ENCODE peak calls at places on chromosomes 2 and 18, in five cellular contexts. One of them, this sample, is unnamed.

GRCh38 chr2:227853204-227853629 is 18.2 kb upstream of the DAW1 start:
- DNase-seq in lower lobe of right lung: no peak
- DNase-seq in neural progenitor cell: no peak
- DNase-seq in fibroblast of lung: peak; percentile 99
- DNase-seq in small intestine: no peak
- DNase-seq in this sample: no peak

GRCh38 chr2:230134496-230135073 is 65.9 kb upstream of the SLC16A14 start:
- DNase-seq in neural progenitor cell: no peak
- DNase-seq in lower lobe of right lung: no peak
- DNase-seq in small intestine: no peak
- DNase-seq in fibroblast of lung: peak; percentile 90
- DNase-seq in this sample: no peak

GRCh38 chr2:221444106-221444505 is 128.0 kb downstream of the EPHA4 start:
- DNase-seq in small intestine: no peak
- DNase-seq in neural progenitor cell: no peak
- DNase-seq in fibroblast of lung: peak; percentile 92
- DNase-seq in lower lobe of right lung: no peak
- DNase-seq in this sample: no peak

GRCh38 chr2:234266952-234267351 is 216.4 kb downstream of the SPP2 start:
- DNase-seq in fibroblast of lung: no peak
- DNase-seq in small intestine: no peak
- DNase-seq in neural progenitor cell: no peak
- DNase-seq in lower lobe of right lung: no peak
- DNase-seq in this sample: no peak

GRCh38 chr2:196277002-196277401 is 105.6 kb upstream of the STK17B start:
- DNase-seq in neural progenitor cell: no peak
- DNase-seq in small intestine: peak; percentile 48
- DNase-seq in lower lobe of right lung: no peak
- DNase-seq in fibroblast of lung: no peak
- DNase-seq in this sample: no peak

GRCh38 chr2:167944825-167945659 is 302.4 kb downstream of the STK39 start:
- DNase-seq in neural progenitor cell: no peak
- DNase-seq in fibroblast of lung: peak; percentile 64
- DNase-seq in lower lobe of right lung: no peak
- DNase-seq in small intestine: no peak
- DNase-seq in this sample: no peak

GRCh38 chr2:128444044-128444771 is 125.5 kb upstream of the HS6ST1 start:
- DNase-seq in neural progenitor cell: no peak
- DNase-seq in lower lobe of right lung: no peak
- DNase-seq in fibroblast of lung: no peak
- DNase-seq in small intestine: no peak
- DNase-seq in this sample: no peak

GRCh38 chr2:237441605-237442004 is 27.6 kb upstream of the COL6A3 start:
- DNase-seq in small intestine: no peak
- DNase-seq in neural progenitor cell: no peak
- DNase-seq in lower lobe of right lung: no peak
- DNase-seq in fibroblast of lung: peak; percentile 88
- DNase-seq in this sample: no peak

GRCh38 chr2:239118675-239119211 is 270.9 kb downstream of the TWIST2 start:
- DNase-seq in fibroblast of lung: no peak
- DNase-seq in lower lobe of right lung: no peak
- DNase-seq in neural progenitor cell: no peak
- DNase-seq in small intestine: no peak
- DNase-seq in this sample: no peak

GRCh38 chr2:39179974-39180960 is 59.4 kb upstream of the SOS1 start:
- DNase-seq in neural progenitor cell: peak; percentile 17
- DNase-seq in small intestine: no peak
- DNase-seq in lower lobe of right lung: no peak
- DNase-seq in fibroblast of lung: no peak
- DNase-seq in this sample: no peak

GRCh38 chr2:61726456-61727209 is 127.2 kb downstream of the FAM161A start:
- DNase-seq in small intestine: no peak
- DNase-seq in fibroblast of lung: no peak
- DNase-seq in neural progenitor cell: no peak
- DNase-seq in lower lobe of right lung: no peak
- DNase-seq in this sample: no peak

GRCh38 chr2:145284551-145284950 is 764.6 kb upstream of the ZEB2 start:
- DNase-seq in lower lobe of right lung: no peak
- DNase-seq in fibroblast of lung: no peak
- DNase-seq in neural progenitor cell: no peak
- DNase-seq in small intestine: no peak
- DNase-seq in this sample: no peak

GRCh38 chr2:127153691-127154158 is 46.8 kb upstream of the BIN1 start:
- DNase-seq in small intestine: no peak
- DNase-seq in fibroblast of lung: peak; percentile 96
- DNase-seq in neural progenitor cell: no peak
- DNase-seq in lower lobe of right lung: no peak
- DNase-seq in this sample: no peak

GRCh38 chr2:38076250-38076709 is 329 bp upstream of the CYP1B1 start:
- DNase-seq in fibroblast of lung: peak; percentile 82
- DNase-seq in lower lobe of right lung: peak; percentile 88
- DNase-seq in neural progenitor cell: peak; percentile 92
- DNase-seq in small intestine: peak; percentile 32
- DNase-seq in this sample: no peak

GRCh38 chr18:12391487-12392136 is 14.6 kb upstream of the AFG3L2 start:
- DNase-seq in neural progenitor cell: peak; percentile 76
- DNase-seq in lower lobe of right lung: no peak
- DNase-seq in fibroblast of lung: peak; percentile 52
- DNase-seq in small intestine: peak; percentile 54
- DNase-seq in this sample: peak; percentile 34

GRCh38 chr2:59787095-59787494 is 766.4 kb downstream of the BCL11A start:
- DNase-seq in lower lobe of right lung: no peak
- DNase-seq in fibroblast of lung: no peak
- DNase-seq in small intestine: no peak
- DNase-seq in neural progenitor cell: no peak
- DNase-seq in this sample: no peak

GRCh38 chr2:236264256-236264655 is at the start of gene ASB18:
- DNase-seq in lower lobe of right lung: no peak
- DNase-seq in fibroblast of lung: no peak
- DNase-seq in neural progenitor cell: no peak
- DNase-seq in small intestine: no peak
- DNase-seq in this sample: no peak

GRCh38 chr2:32061973-32062861 is 1.1 kb upstream of the SPAST start:
- DNase-seq in small intestine: peak; percentile 64
- DNase-seq in lower lobe of right lung: no peak
- DNase-seq in neural progenitor cell: peak; percentile 32
- DNase-seq in fibroblast of lung: peak; percentile 61
- DNase-seq in this sample: peak; percentile 14

GRCh38 chr2:65130440-65131175 is 702 bp upstream of the RAB1A start:
- DNase-seq in small intestine: peak; percentile 76
- DNase-seq in fibroblast of lung: no peak
- DNase-seq in neural progenitor cell: no peak
- DNase-seq in lower lobe of right lung: no peak
- DNase-seq in this sample: no peak

DNA sequence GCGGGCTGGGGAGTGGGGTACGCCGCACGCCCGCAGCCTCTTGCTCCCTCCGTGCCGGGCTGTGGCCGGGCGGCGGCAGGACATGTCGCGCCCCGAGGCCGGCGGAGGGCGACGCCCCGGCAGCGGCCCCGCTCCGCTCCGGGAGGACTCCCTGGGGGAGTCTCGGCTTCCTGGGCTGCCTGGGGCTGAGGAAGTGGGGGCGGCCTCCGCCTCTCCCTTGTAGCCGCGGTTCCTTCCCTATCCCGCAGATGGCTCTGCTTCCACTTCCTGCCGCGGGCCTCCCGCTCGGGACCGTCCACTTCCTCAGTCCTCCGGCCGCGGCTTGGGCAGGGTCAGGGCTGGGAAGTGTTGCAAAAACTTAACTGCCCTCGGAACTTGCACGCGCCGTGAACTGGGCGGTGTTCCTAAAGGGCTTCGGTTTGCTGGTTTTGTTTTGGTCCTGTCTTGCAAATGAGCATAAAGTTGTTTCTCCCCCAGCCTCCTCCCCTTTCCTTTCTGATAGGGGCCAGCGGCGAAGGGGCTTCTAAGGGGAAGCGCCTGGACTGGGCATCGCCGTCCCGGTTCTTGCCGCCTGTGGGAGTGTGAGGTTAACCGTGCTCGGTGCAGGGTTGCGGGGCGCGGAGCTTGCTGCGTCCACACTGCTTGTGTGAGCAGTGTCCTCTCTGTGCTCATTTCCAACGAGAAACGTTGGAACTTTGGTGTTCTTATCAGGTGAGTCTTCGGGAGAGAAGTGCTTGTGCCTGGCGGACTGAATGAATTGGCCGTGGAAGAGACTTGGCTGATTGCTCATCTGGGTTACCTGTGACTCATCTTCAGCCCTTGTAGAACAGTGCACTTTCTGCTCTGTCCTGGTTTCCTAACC is 600 bp downstream of the RALB start:
- DNase-seq in neural progenitor cell: peak; percentile 86
- DNase-seq in small intestine: peak; percentile 71
- DNase-seq in lower lobe of right lung: peak; percentile 94
- DNase-seq in fibroblast of lung: peak; percentile 77
- DNase-seq in this sample: peak; percentile 71
- H3K27ac ChIP-seq in neural progenitor cell: peak overlapping the region; percentile 55
- H3K27ac ChIP-seq in small intestine: peak overlapping the region; percentile 75
- H3K27ac ChIP-seq in lower lobe of right lung: peak overlapping the region; percentile 96
- H3K27ac ChIP-seq in fibroblast of lung: peak overlapping the region; percentile 75
- H3K27ac ChIP-seq in this sample: peak overlapping the region; percentile 74

GRCh38 chr18:3466051-3466450 is 16.1 kb downstream of the TGIF1 start:
- DNase-seq in neural progenitor cell: no peak
- DNase-seq in lower lobe of right lung: no peak
- DNase-seq in small intestine: no peak
- DNase-seq in fibroblast of lung: peak; percentile 90
- DNase-seq in this sample: no peak

GRCh38 chr18:3463052-3463451 is 13.1 kb downstream of the TGIF1 start:
- DNase-seq in fibroblast of lung: peak; percentile 62
- DNase-seq in small intestine: no peak
- DNase-seq in neural progenitor cell: no peak
- DNase-seq in lower lobe of right lung: no peak
- DNase-seq in this sample: no peak

GRCh38 chr18:3468833-3469232 is 18.9 kb downstream of the TGIF1 start:
- DNase-seq in fibroblast of lung: no peak
- DNase-seq in lower lobe of right lung: no peak
- DNase-seq in neural progenitor cell: no peak
- DNase-seq in small intestine: no peak
- DNase-seq in this sample: no peak

GRCh38 chr18:3468066-3468705 is 18.2 kb downstream of the TGIF1 start:
- DNase-seq in small intestine: no peak
- DNase-seq in neural progenitor cell: no peak
- DNase-seq in fibroblast of lung: no peak
- DNase-seq in lower lobe of right lung: no peak
- DNase-seq in this sample: no peak

GRCh38 chr18:3466872-3467271 is 16.9 kb downstream of the TGIF1 start:
- DNase-seq in neural progenitor cell: peak; percentile 30
- DNase-seq in small intestine: peak; percentile 37
- DNase-seq in fibroblast of lung: no peak
- DNase-seq in lower lobe of right lung: no peak
- DNase-seq in this sample: no peak
- H3K27ac ChIP-seq in neural progenitor cell: peak overlapping the region; percentile 9
- H3K27ac ChIP-seq in small intestine: no peak overlapping the region
- H3K27ac ChIP-seq in fibroblast of lung: no peak overlapping the region
- H3K27ac ChIP-seq in lower lobe of right lung: no peak overlapping the region
- H3K27ac ChIP-seq in this sample: no peak overlapping the region

DNA sequence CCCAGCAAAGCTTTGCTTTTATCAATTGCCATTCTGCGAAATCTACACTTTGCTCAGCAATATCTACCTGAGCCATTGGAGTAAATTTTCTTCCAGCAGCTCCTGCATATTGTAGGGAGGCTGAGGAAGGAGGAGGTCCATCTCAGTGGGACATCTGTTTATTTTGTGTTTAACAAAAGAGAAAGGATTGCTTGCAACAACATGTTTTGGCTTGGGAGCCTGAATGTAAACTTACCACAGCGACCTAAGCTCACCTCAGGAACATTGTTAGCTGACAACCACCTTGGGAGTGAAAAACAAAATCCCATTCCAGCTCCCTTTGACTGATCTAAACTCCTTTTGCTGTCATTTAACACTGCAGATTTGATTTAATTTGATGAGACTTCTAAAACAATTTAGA is 356.1 kb downstream of the SS18 start:
- DNase-seq in fibroblast of lung: no peak
- DNase-seq in small intestine: no peak
- DNase-seq in neural progenitor cell: peak; percentile 52
- DNase-seq in lower lobe of right lung: no peak
- DNase-seq in this sample: no peak
- H3K27ac ChIP-seq in fibroblast of lung: no peak overlapping the region
- H3K27ac ChIP-seq in small intestine: no peak overlapping the region
- H3K27ac ChIP-seq in neural progenitor cell: peak overlapping the region; percentile 61
- H3K27ac ChIP-seq in lower lobe of right lung: no peak overlapping the region
- H3K27ac ChIP-seq in this sample: no peak overlapping the region

GRCh38 chr2:34204560-34204959 is 605.5 kb upstream of the FAM98A start:
- DNase-seq in neural progenitor cell: no peak
- DNase-seq in fibroblast of lung: no peak
- DNase-seq in small intestine: no peak
- DNase-seq in lower lobe of right lung: no peak
- DNase-seq in this sample: no peak
- H3K27ac ChIP-seq in neural progenitor cell: no peak overlapping the region
- H3K27ac ChIP-seq in fibroblast of lung: no peak overlapping the region
- H3K27ac ChIP-seq in small intestine: no peak overlapping the region
- H3K27ac ChIP-seq in lower lobe of right lung: no peak overlapping the region
- H3K27ac ChIP-seq in this sample: no peak overlapping the region

DNA sequence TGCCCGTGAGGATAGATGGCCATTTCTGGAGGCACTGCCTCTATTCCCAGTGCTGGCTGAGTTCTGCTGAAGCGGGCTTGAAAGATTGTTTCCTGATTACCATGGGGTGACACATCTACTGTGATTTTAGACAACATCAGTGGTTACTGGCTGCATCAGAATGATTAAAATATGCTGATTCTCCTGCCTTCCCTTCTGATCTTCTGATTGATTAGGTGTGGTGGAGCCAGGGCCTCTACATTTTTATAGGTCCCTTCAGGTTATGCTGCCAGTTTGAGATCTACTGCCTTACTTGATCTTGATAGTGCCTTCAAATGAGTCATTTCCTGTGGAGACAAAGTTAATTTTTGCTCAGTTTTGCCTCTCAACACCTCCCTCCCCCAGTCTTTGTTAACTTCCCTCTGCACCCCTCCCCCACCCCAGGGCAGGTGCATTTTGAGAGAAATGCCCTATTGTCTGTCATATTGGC is 31.6 kb upstream of the SNORC start:
- DNase-seq in lower lobe of right lung: no peak
- DNase-seq in small intestine: peak; percentile 48
- DNase-seq in neural progenitor cell: no peak
- DNase-seq in fibroblast of lung: peak; percentile 47
- DNase-seq in this sample: no peak
- H3K27ac ChIP-seq in lower lobe of right lung: peak overlapping the region; percentile 42
- H3K27ac ChIP-seq in small intestine: no peak overlapping the region
- H3K27ac ChIP-seq in neural progenitor cell: no peak overlapping the region
- H3K27ac ChIP-seq in fibroblast of lung: no peak overlapping the region
- H3K27ac ChIP-seq in this sample: no peak overlapping the region

GRCh38 chr18:76450912-76451421 is 44.1 kb downstream of the ZNF516 start:
- DNase-seq in lower lobe of right lung: peak; percentile 61
- DNase-seq in fibroblast of lung: peak; percentile 73
- DNase-seq in small intestine: peak; percentile 59
- DNase-seq in neural progenitor cell: peak; percentile 60
- DNase-seq in this sample: no peak
- H3K27ac ChIP-seq in lower lobe of right lung: peak overlapping the region; percentile 80
- H3K27ac ChIP-seq in fibroblast of lung: peak overlapping the region; percentile 94
- H3K27ac ChIP-seq in small intestine: no peak overlapping the region
- H3K27ac ChIP-seq in neural progenitor cell: peak overlapping the region; percentile 72
- H3K27ac ChIP-seq in this sample: peak overlapping the region; percentile 54

This sample was measured in substantia nigra.